ENCODE peak calls at places on chromosomes 3 and 15, in nine cellular contexts. C is activated CD8-positive, alpha-beta memory T cell treated with anti-CD3 and anti-CD28 coated beads for 1 hour; B is kidney glomerular epithelial cell; T is stimulated activated naive B cell treated with anti-CD40 and anti-IgM and Interleukin-4, amounts not matched to agents 10 μg/mL and 1 μg/mL and 100 μg/mL, for 72 hours; S is NAMALWA; H is GM12891; Z is GM23248; I is osteocyte; M is sigmoid colon. J is an unnamed sample.
A peak's percentile ranks its signal among the peaks of the same experiment; 100 is the strongest.

GRCh38 chr3:10334461-10334860 is 13.5 kb upstream of the SEC13 start:
- DNase-seq in Z (peak; percentile 80), I (no peak), S (no peak), T (no peak), C (no peak), M (no peak), B (no peak), H (no peak), J (peak; percentile 87)

GRCh38 chr3:41182504-41183059 is 16.7 kb upstream of the CTNNB1 start:
- DNase-seq in C (no peak), M (no peak), B (no peak), H (no peak), S (no peak), T (no peak), I (no peak), Z (no peak), J (no peak)

GRCh38 chr15:42665827-42666226 is 71.1 kb downstream of the CDAN1 start:
- DNase-seq in T (no peak), Z (no peak), S (no peak), C (no peak), H (no peak), M (no peak), B (no peak), I (no peak), J (no peak)

GRCh38 chr3:148833223-148833622 is 5.6 kb downstream of the CPB1 start:
- DNase-seq in Z (no peak), M (no peak), C (no peak), S (no peak), H (no peak), T (no peak), I (no peak), B (no peak), J (peak; percentile 11)

GRCh38 chr3:189123595-189124387 is 48.0 kb upstream of the TPRG1 start:
- DNase-seq in H (no peak), I (no peak), M (peak; percentile 82), B (peak; percentile 56), S (no peak), Z (no peak), T (no peak), C (no peak), J (no peak)

GRCh38 chr3:187458383-187458782 is 90.2 kb downstream of the RTP4 start:
- DNase-seq in Z (no peak), H (no peak), M (no peak), T (no peak), I (no peak), B (no peak), C (no peak), S (no peak), J (no peak)

GRCh38 chr3:154428369-154429206 is 1.4 kb downstream of the GPR149 start:
- DNase-seq in T (no peak), Z (peak; percentile 5), B (no peak), S (no peak), H (no peak), I (no peak), M (no peak), C (no peak), J (peak; percentile 35)

GRCh38 chr3:39275052-39275451 is 4.8 kb downstream of the CX3CR1 start:
- DNase-seq in I (no peak), H (no peak), Z (no peak), M (no peak), S (no peak), B (no peak), T (no peak), C (no peak), J (no peak)

GRCh38 chr3:130582457-130583155 is 65.6 kb downstream of the COL6A6 start:
- DNase-seq in M (no peak), C (no peak), S (no peak), I (no peak), H (peak; percentile 5), B (no peak), Z (peak; percentile 19), T (no peak), J (peak; percentile 17)

GRCh38 chr3:58535531-58536500 is 1.2 kb downstream of the ACOX2 start:
- DNase-seq in I (no peak), H (no peak), B (peak; percentile 4), Z (no peak), M (no peak), S (no peak), T (no peak), C (no peak), J (peak; percentile 2)

GRCh38 chr3:141243295-141243707 is 11.7 kb downstream of the PXYLP1 start:
- DNase-seq in Z (peak; percentile 69), M (no peak), H (no peak), S (no peak), T (no peak), C (peak; percentile 49), B (peak; percentile 35), I (peak; percentile 75), J (peak; percentile 39)

GRCh38 chr3:157436583-157437300 is at the start of gene PTX3:
- DNase-seq in S (no peak), Z (peak; percentile 87), T (no peak), M (peak; percentile 75), H (no peak), B (peak; percentile 73), I (no peak), C (no peak), J (peak; percentile 81)

GRCh38 chr3:38247366-38248035 is 18.1 kb upstream of the SLC22A13 start:
- DNase-seq in M (no peak), T (no peak), Z (peak; percentile 94), H (no peak), B (peak; percentile 75), C (no peak), S (no peak), I (no peak), J (peak; percentile 92)

GRCh38 chr3:12461097-12461649 is 23.1 kb upstream of the TSEN2 start:
- DNase-seq in T (no peak), Z (peak; percentile 26), H (no peak), S (no peak), C (no peak), B (no peak), M (no peak), I (no peak), J (no peak)

GRCh38 chr15:46441294-46442062 is 806.6 kb downstream of the SQOR start:
- DNase-seq in B (peak; percentile 45), C (no peak), S (no peak), M (no peak), H (no peak), I (no peak), Z (peak; percentile 64), T (no peak), J (peak; percentile 19)

GRCh38 chr3:13244695-13245449 is 171.6 kb upstream of the IQSEC1 start:
- DNase-seq in M (no peak), Z (peak; percentile 16), B (no peak), C (no peak), S (no peak), T (no peak), H (no peak), I (no peak), J (no peak)